ENCODE peak calls at places on chromosomes 4 and X, in seven cellular contexts. J is pancreas, T is hepatocyte, O is ovary, R is heart left ventricle, M is tibial nerve, W is astrocyte. E is an unnamed sample. For H3K36me3 and H3K4me1, the result is how much of the 10 kb centered on the place peaks cover.

GRCh38 chrX:19911784-19912183 is 24.4 kb upstream of the SH3KBP1 start:
- DNase-seq in J (no peak), T (no peak), O (no peak), R (no peak), M (no peak), W (no peak), E (no peak)

GRCh38 chrX:37958493-37959211 is 47.7 kb upstream of the SYTL5 start:
- DNase-seq in J (no peak), T (peak), O (no peak), R (no peak), M (no peak), W (peak), E (no peak)

GRCh38 chr4:13331827-13332226 is 152.3 kb downstream of the RAB28 start:
- DNase-seq in J (no peak), T (no peak), O (no peak), R (no peak), M (no peak), W (no peak), E (no peak)

GRCh38 chrX:54494970-54495813 is 842 bp downstream of the FGD1 start:
- DNase-seq in J (peak), T (peak), O (peak), R (no peak), M (no peak), W (no peak), E (no peak)

GRCh38 chr4:76001760-76002159 is 5.5 kb downstream of the CXCL9 start:
- DNase-seq in J (no peak), T (no peak), O (no peak), R (no peak), M (no peak), W (no peak), E (no peak)

GRCh38 chr4:1249731-1250526 is 999 bp upstream of the CTBP1 start:
- DNase-seq in J (peak), T (peak), O (peak), R (peak), M (no peak), W (peak), E (peak)

GRCh38 chr4:10082047-10082446 is 34.6 kb downstream of the WDR1 start:
- DNase-seq in J (peak), T (no peak), O (peak), R (peak), M (no peak), W (no peak), E (no peak)

GRCh38 chrX:526295-527224 is 104.0 kb upstream of the SHOX start:
- DNase-seq in J (no peak), T (peak), O (no peak), R (no peak), M (no peak), W (no peak), E (no peak)

GRCh38 chr4:151798678-151799416 is 38.0 kb upstream of the GATB start:
- DNase-seq in J (no peak), T (no peak), O (no peak), R (no peak), M (no peak), W (no peak), E (no peak)

GRCh38 chrX:23478561-23478960 is 143.9 kb downstream of the PTCHD1 start:
- DNase-seq in J (no peak), T (no peak), O (no peak), R (no peak), M (no peak), W (no peak), E (no peak)

GRCh38 chr4:52358855-52359254 is 300.2 kb downstream of the USP46 start:
- DNase-seq in J (no peak), T (no peak), O (no peak), R (no peak), M (no peak), W (no peak), E (no peak)

GRCh38 chrX:130173190-130173895 is 1.6 kb downstream of the RAB33A start:
- DNase-seq in J (no peak), T (no peak), O (no peak), R (no peak), M (peak), W (peak), E (peak)

GRCh38 chrX:154748712-154749339 is 2.1 kb downstream of the GAB3 start:
- DNase-seq in J (no peak), T (peak), O (no peak), R (peak), M (peak), W (no peak), E (no peak)

GRCh38 chrX:16869393-16870094 is 618 bp downstream of the RBBP7 start:
- DNase-seq in J (peak), T (peak), O (no peak), R (peak), M (no peak), W (no peak), E (peak)

GRCh38 chr4:2186133-2186864 is 55.6 kb downstream of the HAUS3 start:
- DNase-seq in J (no peak), T (peak), O (no peak), R (no peak), M (no peak), W (no peak), E (no peak)

GRCh38 chrX:81957900-81958545 is 756.1 kb downstream of the SH3BGRL start:
- DNase-seq in J (no peak), T (peak), O (no peak), R (no peak), M (no peak), W (no peak), E (no peak)

GRCh38 chr4:122666527-122667245 is 45.8 kb upstream of the IL21 start:
- DNase-seq in J (no peak), T (peak), O (no peak), R (no peak), M (no peak), W (peak), E (no peak)

GRCh38 chr4:173091362-173091761 is 77.2 kb upstream of the GALNT7 start:
- DNase-seq in J (no peak), T (no peak), O (no peak), R (no peak), M (no peak), W (no peak), E (no peak)

GRCh38 chrX:53767544-53767943 is 81.0 kb upstream of the HUWE1 start:
- DNase-seq in J (no peak), T (no peak), O (no peak), R (no peak), M (no peak), W (no peak), E (no peak)

GRCh38 chr4:10587697-10588096 is 96.9 kb downstream of the CLNK start:
- DNase-seq in J (no peak), T (no peak), O (no peak), R (no peak), M (no peak), W (peak), E (no peak)

GRCh38 chrX:45762699-45763647 is 562.3 kb upstream of the DIPK2B start:
- DNase-seq in J (no peak), T (no peak), O (no peak), R (no peak), M (no peak), W (peak), E (no peak)

GRCh38 chr4:3225946-3226345 is 23.0 kb upstream of the MSANTD1 start:
- DNase-seq in J (peak), T (no peak), O (peak), R (no peak), M (no peak), W (no peak), E (peak)

GRCh38 chrX:16386126-16386525 is 218.8 kb downstream of the MAGEB17 start:
- DNase-seq in J (no peak), T (no peak), O (no peak), R (no peak), M (no peak), W (peak), E (no peak)

GRCh38 chr4:64564126-64564525 is 154.9 kb upstream of the TECRL start:
- DNase-seq in J (no peak), T (no peak), O (no peak), R (no peak), M (no peak), W (peak), E (no peak)

GRCh38 chr4:55358668-55359067 is 12.6 kb downstream of the SRD5A3 start:
- DNase-seq in J (no peak), T (no peak), O (no peak), R (no peak), M (no peak), W (peak), E (no peak)

GRCh38 chrX:71541546-71542022 is 8.7 kb downstream of the OGT start:
- DNase-seq in J (no peak), T (no peak), O (no peak), R (no peak), M (no peak), W (peak), E (no peak)

GRCh38 chrX:150546711-150547153 is 21.7 kb upstream of the MTM1 start:
- DNase-seq in J (no peak), T (peak), O (peak), R (no peak), M (no peak), W (no peak), E (no peak)

GRCh38 chrX:108134724-108135123 is 43.1 kb downstream of the ATG4A start:
- DNase-seq in J (no peak), T (no peak), O (no peak), R (no peak), M (no peak), W (no peak), E (no peak)

GRCh38 chr4:156615066-156615514 is 356.5 kb downstream of the PDGFC start:
- DNase-seq in J (no peak), T (no peak), O (no peak), R (no peak), M (no peak), W (peak), E (no peak)

GRCh38 chr4:125322363-125322730 is 7.6 kb downstream of the FAT4 start:
- DNase-seq in J (no peak), T (no peak), O (no peak), R (no peak), M (peak), W (peak), E (no peak)

GRCh38 chr4:153523171-153523757 is 57.1 kb downstream of the TMEM131L start:
- DNase-seq in J (no peak), T (no peak), O (no peak), R (no peak), M (no peak), W (no peak), E (no peak)

GRCh38 chr4:2515835-2516550 is 20.5 kb upstream of the FAM193A start:
- DNase-seq in J (no peak), T (no peak), O (peak), R (no peak), M (peak), W (no peak), E (no peak)

GRCh38 chr4:137738377-137738990 is 206.2 kb upstream of the PCDH18 start:
- DNase-seq in J (no peak), T (no peak), O (no peak), R (no peak), M (no peak), W (no peak), E (no peak)

GRCh38 chr4:73335717-73336116 is 68.4 kb upstream of the ALB start:
- DNase-seq in J (no peak), T (no peak), O (no peak), R (no peak), M (no peak), W (no peak), E (no peak)

GRCh38 chrX:46130246-46130645 is 415.0 kb downstream of the ZNF674 start:
- DNase-seq in J (no peak), T (no peak), O (no peak), R (no peak), M (no peak), W (no peak), E (no peak)

GRCh38 chr4:139171878-139172691 is 4.9 kb downstream of the ELF2 start:
- DNase-seq in J (no peak), T (no peak), O (no peak), R (no peak), M (no peak), W (peak), E (no peak)

GRCh38 chrX:39969099-39969825 is 128.5 kb downstream of the BCOR start:
- DNase-seq in J (no peak), T (no peak), O (no peak), R (no peak), M (no peak), W (no peak), E (no peak)

GRCh38 chrX:39965051-39965573 is 132.6 kb downstream of the BCOR start:
- DNase-seq in J (no peak), T (no peak), O (no peak), R (no peak), M (no peak), W (no peak), E (no peak)

GRCh38 chrX:39966186-39966585 is 131.6 kb downstream of the BCOR start:
- DNase-seq in J (no peak), T (no peak), O (no peak), R (no peak), M (no peak), W (no peak), E (no peak)

GRCh38 chrX:39969826-39970569 is 127.8 kb downstream of the BCOR start:
- DNase-seq in J (no peak), T (no peak), O (no peak), R (no peak), M (no peak), W (no peak), E (no peak)

GRCh38 chrX:39967348-39967747 is 130.4 kb downstream of the BCOR start:
- DNase-seq in J (no peak), T (no peak), O (no peak), R (no peak), M (no peak), W (no peak), E (no peak)
- TF ChIP-seq CTCF in J (no peak), T (no peak), O (no peak), R (no peak), M (no peak), W (no peak), E (no peak)

DNA sequence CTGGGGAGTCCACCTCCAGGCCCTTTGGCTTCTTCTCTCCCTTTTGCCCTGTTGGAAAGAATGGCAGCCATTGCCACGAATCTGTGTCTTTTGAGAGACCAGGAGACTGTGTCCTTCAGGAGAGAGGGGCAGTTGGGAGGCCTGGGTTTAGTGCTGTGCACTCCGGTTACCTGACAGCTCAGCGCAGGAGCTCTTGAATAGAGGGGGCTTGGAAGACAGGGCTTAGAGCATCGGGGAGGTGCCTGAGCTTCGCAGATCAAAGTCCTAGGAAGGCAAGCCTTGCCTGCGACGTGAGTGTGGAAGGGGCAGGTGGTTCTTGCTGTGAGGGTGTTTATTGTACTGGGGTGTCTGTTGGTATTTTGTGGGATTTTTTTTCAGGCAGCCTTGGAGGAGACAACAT is 41.9 kb upstream of the TADA2B start:
- DNase-seq in J (peak), T (no peak), O (no peak), R (no peak), M (no peak), W (no peak), E (no peak)
- H3K36me3 ChIP-seq in J (under half), T (under half), O (under half), R (half or more), M (under half), W (under half), E (half or more)

GRCh38 chr4:77152421-77152820 is 4.6 kb upstream of the CCNG2 start:
- DNase-seq in J (no peak), T (peak), O (no peak), R (no peak), M (no peak), W (no peak), E (no peak)

GRCh38 chr4:77151246-77151645 is 5.8 kb upstream of the CCNG2 start:
- DNase-seq in J (no peak), T (no peak), O (no peak), R (no peak), M (no peak), W (no peak), E (no peak)

GRCh38 chr4:77154761-77155499 is 2.1 kb upstream of the CCNG2 start:
- DNase-seq in J (no peak), T (no peak), O (no peak), R (no peak), M (no peak), W (no peak), E (no peak)

GRCh38 chr4:77154074-77154473 is 2.9 kb upstream of the CCNG2 start:
- DNase-seq in J (no peak), T (no peak), O (no peak), R (no peak), M (no peak), W (no peak), E (no peak)

GRCh38 chr4:77153016-77153415 is 4.0 kb upstream of the CCNG2 start:
- DNase-seq in J (no peak), T (no peak), O (no peak), R (no peak), M (no peak), W (no peak), E (no peak)
- H3K4me1 ChIP-seq in J (under half), T (under half), O (under half), R (under half), M (under half), W (under half), E (under half)

GRCh38 chrX:39815621-39816020 is 282.1 kb downstream of the BCOR start:
- DNase-seq in J (no peak), T (no peak), O (no peak), R (no peak), M (no peak), W (peak), E (peak)
- TF ChIP-seq CTCF in J (no peak), T (no peak), O (no peak), R (no peak), M (no peak), W (no peak), E (no peak)

GRCh38 chr4:84796388-84796787 is 170.1 kb downstream of the WDFY3 start:
- DNase-seq in J (no peak), T (no peak), O (no peak), R (no peak), M (no peak), W (peak), E (no peak)
- H3K36me3 ChIP-seq in J (under half), T (under half), O (under half), R (under half), M (under half), W (under half), E (under half)

GRCh38 chr4:145883173-145883572 is 55.5 kb downstream of the ZNF827 start:
- DNase-seq in J (no peak), T (no peak), O (no peak), R (no peak), M (no peak), W (no peak), E (no peak)
- H3K4me1 ChIP-seq in J (under half), T (under half), O (under half), R (under half), M (under half), W (under half), E (half or more)

GRCh38 chrX:12767856-12768255 is 23.4 kb upstream of the PRPS2 start:
- DNase-seq in J (no peak), T (no peak), O (no peak), R (no peak), M (no peak), W (no peak), E (no peak)

GRCh38 chrX:12770440-12770839 is 20.8 kb upstream of the PRPS2 start:
- DNase-seq in J (no peak), T (peak), O (no peak), R (no peak), M (no peak), W (no peak), E (no peak)

GRCh38 chrX:12771445-12772069 is 19.7 kb upstream of the PRPS2 start:
- DNase-seq in J (peak), T (peak), O (peak), R (peak), M (peak), W (no peak), E (peak)
- TF ChIP-seq CTCF in J (peak), T (peak), O (no peak), R (peak), M (peak), W (peak), E (peak)

GRCh38 chrX:6024204-6024603 is 204.5 kb downstream of the NLGN4X start:
- DNase-seq in J (no peak), T (no peak), O (no peak), R (no peak), M (no peak), W (peak), E (no peak)

GRCh38 chrX:6029014-6029413 is 199.7 kb downstream of the NLGN4X start:
- DNase-seq in J (no peak), T (no peak), O (no peak), R (no peak), M (no peak), W (no peak), E (no peak)

GRCh38 chrX:6026980-6027379 is 201.7 kb downstream of the NLGN4X start:
- DNase-seq in J (no peak), T (no peak), O (no peak), R (no peak), M (no peak), W (no peak), E (no peak)

GRCh38 chrX:6021316-6022091 is 207.2 kb downstream of the NLGN4X start:
- DNase-seq in J (no peak), T (peak), O (no peak), R (no peak), M (peak), W (peak), E (no peak)

DNA sequence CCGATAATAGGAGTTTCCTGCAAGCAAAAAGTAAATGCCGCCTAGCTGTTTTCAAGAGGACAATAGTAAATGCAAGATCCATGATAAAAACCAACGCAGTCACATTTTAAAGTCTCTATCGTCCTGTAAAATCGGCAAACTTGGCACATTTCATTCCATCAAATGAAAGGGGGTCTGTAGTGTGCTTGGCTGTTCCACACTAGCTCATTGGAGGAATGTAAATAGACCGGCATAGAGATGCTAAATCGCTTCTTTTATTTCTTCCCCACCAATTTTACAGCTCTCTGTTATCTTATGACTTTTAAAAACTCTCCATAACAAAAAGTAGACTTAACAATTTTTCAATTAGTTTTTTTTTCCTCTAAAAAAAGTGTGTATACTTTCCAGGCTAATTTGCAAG is 202.2 kb downstream of the NLGN4X start:
- DNase-seq in J (no peak), T (no peak), O (no peak), R (no peak), M (no peak), W (no peak), E (no peak)
- H3K36me3 ChIP-seq in J (under half), T (under half), O (under half), R (under half), M (under half), W (under half), E (under half)

GRCh38 chr4:88275949-88276515 is 8.3 kb downstream of the PPM1K start:
- DNase-seq in J (no peak), T (no peak), O (no peak), R (no peak), M (no peak), W (peak), E (no peak)

GRCh38 chr4:88275516-88275915 is 8.8 kb downstream of the PPM1K start:
- DNase-seq in J (no peak), T (no peak), O (no peak), R (no peak), M (no peak), W (no peak), E (no peak)

GRCh38 chr4:88276952-88277710 is 7.2 kb downstream of the PPM1K start:
- DNase-seq in J (no peak), T (no peak), O (no peak), R (no peak), M (no peak), W (no peak), E (no peak)

GRCh38 chr4:88280228-88280795 is 4.0 kb downstream of the PPM1K start:
- DNase-seq in J (no peak), T (no peak), O (no peak), R (no peak), M (no peak), W (no peak), E (no peak)

GRCh38 chr4:88277711-88278025 is 6.7 kb downstream of the PPM1K start:
- DNase-seq in J (no peak), T (no peak), O (no peak), R (no peak), M (no peak), W (no peak), E (no peak)
- H3K4me1 ChIP-seq in J (under half), T (under half), O (under half), R (under half), M (under half), W (under half), E (under half)